ENCODE peak calls at places on chromosomes 13 and 19, in ten cellular contexts. One of them, this sample, is unnamed.

GRCh38 chr13:44768775-44769578 is 192.8 kb upstream of the TSC22D1 start:
- DNase-seq in MM.1S: no peak
- DNase-seq in fibroblast of lung: peak
- DNase-seq in ovary: no peak
- DNase-seq in GM23338: no peak
- DNase-seq in BE2C: no peak
- DNase-seq in choroid plexus epithelial cell: no peak
- DNase-seq in cardiac muscle cell: no peak
- DNase-seq in Caco-2: no peak
- DNase-seq in neural progenitor cell: no peak
- DNase-seq in this sample: no peak

GRCh38 chr13:40668335-40668734 is 1.9 kb upstream of the FOXO1 start:
- DNase-seq in Caco-2: no peak
- DNase-seq in GM23338: peak
- DNase-seq in MM.1S: peak
- DNase-seq in BE2C: no peak
- DNase-seq in choroid plexus epithelial cell: no peak
- DNase-seq in cardiac muscle cell: no peak
- DNase-seq in ovary: peak
- DNase-seq in fibroblast of lung: no peak
- DNase-seq in neural progenitor cell: peak
- DNase-seq in this sample: peak

GRCh38 chr19:23539499-23539898 is 144.2 kb upstream of the ZNF91 start:
- DNase-seq in fibroblast of lung: no peak
- DNase-seq in GM23338: no peak
- DNase-seq in neural progenitor cell: no peak
- DNase-seq in Caco-2: no peak
- DNase-seq in ovary: no peak
- DNase-seq in choroid plexus epithelial cell: no peak
- DNase-seq in BE2C: no peak
- DNase-seq in MM.1S: no peak
- DNase-seq in cardiac muscle cell: no peak
- DNase-seq in this sample: no peak

GRCh38 chr19:4083677-4084546 is 17.2 kb upstream of the ZBTB7A start:
- DNase-seq in fibroblast of lung: no peak
- DNase-seq in Caco-2: peak
- DNase-seq in neural progenitor cell: no peak
- DNase-seq in ovary: peak
- DNase-seq in BE2C: no peak
- DNase-seq in choroid plexus epithelial cell: peak
- DNase-seq in MM.1S: no peak
- DNase-seq in GM23338: peak
- DNase-seq in cardiac muscle cell: no peak
- DNase-seq in this sample: no peak

GRCh38 chr19:10316229-10317044 is 622 bp upstream of the FDX2 start:
- DNase-seq in Caco-2: no peak
- DNase-seq in MM.1S: no peak
- DNase-seq in choroid plexus epithelial cell: no peak
- DNase-seq in cardiac muscle cell: no peak
- DNase-seq in fibroblast of lung: no peak
- DNase-seq in ovary: no peak
- DNase-seq in neural progenitor cell: no peak
- DNase-seq in GM23338: no peak
- DNase-seq in BE2C: peak
- DNase-seq in this sample: no peak

GRCh38 chr13:63910406-63910957 is 2494.8 kb upstream of the PCDH20 start:
- DNase-seq in MM.1S: no peak
- DNase-seq in Caco-2: no peak
- DNase-seq in ovary: no peak
- DNase-seq in fibroblast of lung: peak
- DNase-seq in neural progenitor cell: peak
- DNase-seq in choroid plexus epithelial cell: peak
- DNase-seq in cardiac muscle cell: no peak
- DNase-seq in GM23338: peak
- DNase-seq in BE2C: peak
- DNase-seq in this sample: peak

GRCh38 chr13:24215007-24215633 is 54.6 kb downstream of the SPATA13 start:
- DNase-seq in neural progenitor cell: no peak
- DNase-seq in Caco-2: no peak
- DNase-seq in MM.1S: no peak
- DNase-seq in GM23338: no peak
- DNase-seq in choroid plexus epithelial cell: no peak
- DNase-seq in BE2C: no peak
- DNase-seq in ovary: no peak
- DNase-seq in fibroblast of lung: no peak
- DNase-seq in cardiac muscle cell: no peak
- DNase-seq in this sample: no peak

GRCh38 chr19:11950312-11950711 is 14.5 kb upstream of the ZNF763 start:
- DNase-seq in ovary: no peak
- DNase-seq in Caco-2: no peak
- DNase-seq in neural progenitor cell: no peak
- DNase-seq in fibroblast of lung: no peak
- DNase-seq in MM.1S: no peak
- DNase-seq in choroid plexus epithelial cell: no peak
- DNase-seq in GM23338: no peak
- DNase-seq in cardiac muscle cell: no peak
- DNase-seq in BE2C: no peak
- DNase-seq in this sample: no peak

GRCh38 chr19:38142176-38143035 is 81.6 kb downstream of the DPF1 start:
- DNase-seq in neural progenitor cell: peak
- DNase-seq in BE2C: peak
- DNase-seq in MM.1S: no peak
- DNase-seq in GM23338: peak
- DNase-seq in choroid plexus epithelial cell: peak
- DNase-seq in fibroblast of lung: peak
- DNase-seq in Caco-2: peak
- DNase-seq in cardiac muscle cell: peak
- DNase-seq in ovary: peak
- DNase-seq in this sample: peak

GRCh38 chr13:68984688-68985319 is 1122.8 kb upstream of the ATXN8OS start:
- DNase-seq in fibroblast of lung: no peak
- DNase-seq in ovary: no peak
- DNase-seq in cardiac muscle cell: no peak
- DNase-seq in MM.1S: no peak
- DNase-seq in GM23338: no peak
- DNase-seq in choroid plexus epithelial cell: no peak
- DNase-seq in neural progenitor cell: no peak
- DNase-seq in Caco-2: no peak
- DNase-seq in BE2C: no peak
- DNase-seq in this sample: no peak

GRCh38 chr13:97288486-97288900 is 66.4 kb downstream of the MBNL2 start:
- DNase-seq in Caco-2: no peak
- DNase-seq in neural progenitor cell: no peak
- DNase-seq in ovary: no peak
- DNase-seq in choroid plexus epithelial cell: no peak
- DNase-seq in MM.1S: no peak
- DNase-seq in GM23338: no peak
- DNase-seq in fibroblast of lung: no peak
- DNase-seq in cardiac muscle cell: no peak
- DNase-seq in BE2C: no peak
- DNase-seq in this sample: no peak

GRCh38 chr19:33770107-33770506 is 26.6 kb upstream of the KCTD15 start:
- DNase-seq in MM.1S: no peak
- DNase-seq in ovary: no peak
- DNase-seq in BE2C: no peak
- DNase-seq in choroid plexus epithelial cell: no peak
- DNase-seq in neural progenitor cell: no peak
- DNase-seq in fibroblast of lung: no peak
- DNase-seq in Caco-2: no peak
- DNase-seq in GM23338: no peak
- DNase-seq in cardiac muscle cell: no peak
- DNase-seq in this sample: no peak

GRCh38 chr19:33769208-33769607 is 27.5 kb upstream of the KCTD15 start:
- DNase-seq in neural progenitor cell: no peak
- DNase-seq in MM.1S: no peak
- DNase-seq in choroid plexus epithelial cell: no peak
- DNase-seq in fibroblast of lung: no peak
- DNase-seq in ovary: no peak
- DNase-seq in Caco-2: no peak
- DNase-seq in cardiac muscle cell: no peak
- DNase-seq in BE2C: no peak
- DNase-seq in GM23338: no peak
- DNase-seq in this sample: no peak

GRCh38 chr19:33771308-33772101 is 25.2 kb upstream of the KCTD15 start:
- DNase-seq in GM23338: peak
- DNase-seq in choroid plexus epithelial cell: peak
- DNase-seq in MM.1S: peak
- DNase-seq in neural progenitor cell: peak
- DNase-seq in Caco-2: peak
- DNase-seq in fibroblast of lung: peak
- DNase-seq in cardiac muscle cell: peak
- DNase-seq in BE2C: peak
- DNase-seq in ovary: peak
- DNase-seq in this sample: peak

GRCh38 chr19:33766623-33767022 is 30.0 kb upstream of the KCTD15 start:
- DNase-seq in MM.1S: no peak
- DNase-seq in choroid plexus epithelial cell: no peak
- DNase-seq in fibroblast of lung: no peak
- DNase-seq in Caco-2: no peak
- DNase-seq in BE2C: no peak
- DNase-seq in GM23338: no peak
- DNase-seq in neural progenitor cell: no peak
- DNase-seq in ovary: no peak
- DNase-seq in cardiac muscle cell: no peak
- DNase-seq in this sample: no peak

DNA sequence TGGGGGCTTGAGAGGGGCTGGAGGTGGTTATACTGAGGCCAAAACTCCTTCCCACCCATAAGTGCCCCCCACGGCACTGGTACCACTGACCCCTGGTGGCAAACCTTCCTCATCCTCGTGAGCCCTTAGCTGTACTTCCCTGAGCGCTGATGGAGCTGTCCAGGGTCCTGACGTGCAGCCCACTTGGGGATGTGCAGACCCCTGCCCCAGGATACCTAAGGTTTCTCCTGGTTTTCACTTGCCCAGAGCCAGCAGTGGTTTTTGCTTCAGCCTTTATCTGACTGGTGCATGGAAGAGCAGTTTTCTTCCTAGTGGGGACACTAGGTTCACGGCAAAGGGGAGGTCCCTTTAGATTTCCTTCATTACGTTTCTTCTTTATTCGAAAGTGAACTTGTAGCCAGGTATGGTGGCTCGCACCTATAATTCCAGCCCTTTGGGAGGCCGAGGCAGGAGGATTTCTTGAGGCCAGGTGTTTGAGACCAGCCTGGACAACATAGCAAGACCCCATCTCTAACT is 28.7 kb upstream of the KCTD15 start:
- DNase-seq in GM23338: peak
- DNase-seq in ovary: no peak
- DNase-seq in BE2C: no peak
- DNase-seq in choroid plexus epithelial cell: peak
- DNase-seq in neural progenitor cell: peak
- DNase-seq in MM.1S: peak
- DNase-seq in cardiac muscle cell: peak
- DNase-seq in Caco-2: peak
- DNase-seq in fibroblast of lung: peak
- DNase-seq in this sample: peak
- TF ChIP-seq CTCF in GM23338: peak
- TF ChIP-seq CTCF in ovary: no peak
- TF ChIP-seq CTCF in BE2C: peak
- TF ChIP-seq CTCF in choroid plexus epithelial cell: peak
- TF ChIP-seq CTCF in neural progenitor cell: peak
- TF ChIP-seq CTCF in MM.1S: peak
- TF ChIP-seq CTCF in cardiac muscle cell: peak
- TF ChIP-seq CTCF in Caco-2: peak
- TF ChIP-seq CTCF in fibroblast of lung: no peak
- TF ChIP-seq CTCF in this sample: peak

GRCh38 chr13:47588676-47589075 is 412.4 kb downstream of the SUCLA2 start:
- DNase-seq in Caco-2: no peak
- DNase-seq in BE2C: no peak
- DNase-seq in choroid plexus epithelial cell: no peak
- DNase-seq in GM23338: peak
- DNase-seq in neural progenitor cell: no peak
- DNase-seq in fibroblast of lung: no peak
- DNase-seq in MM.1S: no peak
- DNase-seq in ovary: no peak
- DNase-seq in cardiac muscle cell: no peak
- DNase-seq in this sample: no peak
- TF ChIP-seq CTCF in Caco-2: no peak
- TF ChIP-seq CTCF in BE2C: no peak
- TF ChIP-seq CTCF in choroid plexus epithelial cell: peak
- TF ChIP-seq CTCF in GM23338: peak
- TF ChIP-seq CTCF in neural progenitor cell: peak
- TF ChIP-seq CTCF in fibroblast of lung: peak
- TF ChIP-seq CTCF in MM.1S: peak
- TF ChIP-seq CTCF in ovary: no peak
- TF ChIP-seq CTCF in cardiac muscle cell: peak
- TF ChIP-seq CTCF in this sample: peak

DNA sequence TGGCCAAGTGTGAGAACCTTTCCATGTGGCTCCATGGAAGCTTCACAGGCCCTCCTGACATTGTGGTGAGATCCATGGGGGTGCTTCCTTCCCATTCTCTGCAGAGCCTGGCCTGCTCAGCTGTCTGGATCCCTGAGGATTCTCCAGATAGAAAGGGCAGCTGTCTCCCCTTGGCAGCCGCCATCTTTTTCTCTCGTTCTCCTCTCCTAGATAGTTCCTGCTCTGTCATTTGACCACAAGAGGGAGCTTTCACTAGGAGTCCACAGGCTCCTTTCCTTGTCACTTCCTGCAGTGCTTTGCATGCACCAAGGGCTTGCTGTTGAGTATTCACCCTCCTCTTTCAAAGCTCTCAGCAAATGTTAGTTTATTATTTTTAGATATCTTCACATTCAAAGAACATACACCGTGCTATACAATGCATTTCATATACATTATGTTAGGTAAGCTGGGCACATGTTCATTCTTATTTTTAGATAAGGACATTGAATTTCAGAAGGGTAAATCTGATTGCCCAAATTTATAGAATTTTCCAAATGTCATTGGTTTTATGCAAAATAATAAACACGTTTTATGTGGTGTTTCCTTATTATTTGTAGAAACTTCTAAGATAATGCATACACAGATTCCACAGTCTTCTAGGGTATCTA is 133.2 kb downstream of the FRY start:
- DNase-seq in MM.1S: peak
- DNase-seq in Caco-2: peak
- DNase-seq in GM23338: peak
- DNase-seq in choroid plexus epithelial cell: peak
- DNase-seq in fibroblast of lung: peak
- DNase-seq in ovary: no peak
- DNase-seq in cardiac muscle cell: peak
- DNase-seq in neural progenitor cell: peak
- DNase-seq in BE2C: peak
- DNase-seq in this sample: peak
- TF ChIP-seq CTCF in MM.1S: peak
- TF ChIP-seq CTCF in Caco-2: peak
- TF ChIP-seq CTCF in GM23338: peak
- TF ChIP-seq CTCF in choroid plexus epithelial cell: peak
- TF ChIP-seq CTCF in fibroblast of lung: peak
- TF ChIP-seq CTCF in ovary: no peak
- TF ChIP-seq CTCF in cardiac muscle cell: peak
- TF ChIP-seq CTCF in neural progenitor cell: peak
- TF ChIP-seq CTCF in BE2C: peak
- TF ChIP-seq CTCF in this sample: peak

DNA sequence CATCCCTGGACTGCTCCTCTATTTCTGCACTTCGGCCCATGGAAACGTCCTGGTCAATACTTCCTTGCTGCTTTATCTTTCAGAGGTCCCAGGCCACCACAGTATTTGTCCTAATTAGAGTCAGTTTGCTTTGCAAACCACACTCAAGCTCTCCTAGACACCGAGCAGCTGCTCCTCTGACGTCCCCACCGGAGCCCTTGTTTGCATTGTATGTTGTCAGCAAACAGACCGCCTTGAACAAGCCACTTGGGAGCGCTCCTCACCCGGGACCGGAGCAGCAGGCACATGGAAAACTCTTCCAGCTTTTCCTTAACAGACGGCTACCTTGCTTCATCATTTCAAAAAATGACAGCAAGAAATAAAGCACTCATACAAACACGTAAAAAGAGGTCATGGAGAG is 51.5 kb upstream of the GTF3A start:
- DNase-seq in Caco-2: peak
- DNase-seq in choroid plexus epithelial cell: no peak
- DNase-seq in BE2C: peak
- DNase-seq in ovary: no peak
- DNase-seq in neural progenitor cell: peak
- DNase-seq in MM.1S: no peak
- DNase-seq in cardiac muscle cell: peak
- DNase-seq in fibroblast of lung: no peak
- DNase-seq in GM23338: peak
- DNase-seq in this sample: peak
- TF ChIP-seq CTCF in Caco-2: peak
- TF ChIP-seq CTCF in choroid plexus epithelial cell: no peak
- TF ChIP-seq CTCF in BE2C: peak
- TF ChIP-seq CTCF in ovary: no peak
- TF ChIP-seq CTCF in neural progenitor cell: peak
- TF ChIP-seq CTCF in MM.1S: no peak
- TF ChIP-seq CTCF in cardiac muscle cell: no peak
- TF ChIP-seq CTCF in fibroblast of lung: no peak
- TF ChIP-seq CTCF in GM23338: no peak
- TF ChIP-seq CTCF in this sample: no peak

This sample was measured in nephron progenitor cell.